ENCODE peak calls at places on chromosomes 16 and 17, in six cellular contexts. M is Karpas-422; J is bronchial epithelial cell; U is AG04450; B is heart right ventricle; V is CD8-positive, alpha-beta T cell. X is an unnamed sample. For H3K27me3, the result is how much of the 10 kb centered on the place peaks cover.

GRCh38 chr16:88639231-88640038 is 1.1 kb downstream of the IL17C start:
- DNase-seq in M (peak), J (no peak), U (no peak), B (no peak), V (no peak), X (peak)

GRCh38 chr17:55845385-55845784 is 94.5 kb downstream of the PCTP start:
- DNase-seq in M (no peak), J (no peak), U (no peak), B (peak), V (peak), X (peak)

GRCh38 chr17:66578781-66579489 is 256.0 kb upstream of the CACNG5 start:
- DNase-seq in M (no peak), J (no peak), U (no peak), B (no peak), V (no peak), X (no peak)

GRCh38 chr17:68561319-68561718 is 39.8 kb downstream of the FAM20A start:
- DNase-seq in M (no peak), J (no peak), U (no peak), B (no peak), V (no peak), X (no peak)

GRCh38 chr17:27573971-27574525 is 56.9 kb upstream of the LGALS9 start:
- DNase-seq in M (no peak), J (peak), U (no peak), B (no peak), V (no peak), X (no peak)

GRCh38 chr17:74452027-74452840 is 14.2 kb upstream of the CD300A start:
- DNase-seq in M (no peak), J (peak), U (no peak), B (no peak), V (no peak), X (peak)

GRCh38 chr16:4411684-4412083 is 4.7 kb downstream of the CORO7 start:
- DNase-seq in M (no peak), J (no peak), U (no peak), B (peak), V (no peak), X (peak)

GRCh38 chr16:78213751-78214150 is 114.3 kb downstream of the WWOX start:
- DNase-seq in M (no peak), J (no peak), U (no peak), B (no peak), V (no peak), X (no peak)

GRCh38 chr17:74698069-74698468 is 14.7 kb downstream of the CD300LF start:
- DNase-seq in M (no peak), J (no peak), U (no peak), B (no peak), V (no peak), X (no peak)

GRCh38 chr16:89170346-89171215 is 967 bp upstream of the CDH15 start:
- DNase-seq in M (no peak), J (peak), U (no peak), B (no peak), V (no peak), X (peak)

GRCh38 chr17:39328815-39329214 is 72.6 kb downstream of the FBXL20 start:
- DNase-seq in M (no peak), J (no peak), U (no peak), B (no peak), V (no peak), X (no peak)

GRCh38 chr16:2115591-2115973 is 20.1 kb downstream of the PKD1 start:
- DNase-seq in M (no peak), J (no peak), U (no peak), B (no peak), V (no peak), X (peak)

GRCh38 chr17:1999557-2000251 is 25.4 kb downstream of the RTN4RL1 start:
- DNase-seq in M (peak), J (peak), U (no peak), B (peak), V (no peak), X (peak)

GRCh38 chr17:45672792-45673191 is 111.3 kb upstream of the CRHR1 start:
- DNase-seq in M (no peak), J (no peak), U (no peak), B (no peak), V (no peak), X (no peak)

GRCh38 chr17:70271200-70271599 is 101.9 kb downstream of the KCNJ2 start:
- DNase-seq in M (no peak), J (no peak), U (no peak), B (no peak), V (no peak), X (no peak)

GRCh38 chr17:42617956-42618431 is 8.5 kb downstream of the TUBG1 start:
- DNase-seq in M (no peak), J (peak), U (no peak), B (no peak), V (no peak), X (no peak)

GRCh38 chr17:79136596-79136995 is 62.0 kb downstream of the ENGASE start:
- DNase-seq in M (no peak), J (no peak), U (no peak), B (no peak), V (no peak), X (peak)

GRCh38 chr17:73292031-73292531 is 19.7 kb downstream of the CDC42EP4 start:
- DNase-seq in M (no peak), J (peak), U (no peak), B (peak), V (no peak), X (no peak)

GRCh38 chr17:63258785-63259184 is 187.3 kb downstream of the CYB561 start:
- DNase-seq in M (no peak), J (no peak), U (no peak), B (no peak), V (no peak), X (no peak)

GRCh38 chr16:80527297-80527696 is 13.5 kb upstream of the DYNLRB2 start:
- DNase-seq in M (peak), J (peak), U (no peak), B (no peak), V (peak), X (peak)

GRCh38 chr16:4369006-4369766 is 2.5 kb upstream of the VASN start:
- DNase-seq in M (no peak), J (peak), U (no peak), B (no peak), V (no peak), X (no peak)

GRCh38 chr17:17114592-17115225 is 72.5 kb downstream of the MPRIP start:
- DNase-seq in M (no peak), J (no peak), U (no peak), B (no peak), V (no peak), X (no peak)

GRCh38 chr16:27273670-27274522 is 5.3 kb upstream of the NSMCE1 start:
- DNase-seq in M (no peak), J (no peak), U (no peak), B (no peak), V (no peak), X (no peak)

GRCh38 chr17:45043813-45044540 is 7.5 kb downstream of the DCAKD start:
- DNase-seq in M (no peak), J (peak), U (no peak), B (no peak), V (no peak), X (peak)

GRCh38 chr17:57372156-57372555 is 115.8 kb downstream of the MSI2 start:
- DNase-seq in M (no peak), J (peak), U (no peak), B (no peak), V (no peak), X (no peak)

GRCh38 chr17:82243648-82244412 is 15.0 kb downstream of the SLC16A3 start:
- DNase-seq in M (no peak), J (peak), U (no peak), B (no peak), V (no peak), X (no peak)

GRCh38 chr17:32875230-32875903 is 1.6 kb downstream of the MYO1D start:
- DNase-seq in M (no peak), J (no peak), U (no peak), B (no peak), V (no peak), X (no peak)

GRCh38 chr16:17416461-17417221 is 54.1 kb downstream of the XYLT1 start:
- DNase-seq in M (peak), J (no peak), U (no peak), B (no peak), V (peak), X (peak)

GRCh38 chr16:87648236-87648635 is 45.9 kb downstream of the JPH3 start:
- DNase-seq in M (no peak), J (no peak), U (no peak), B (no peak), V (no peak), X (peak)

GRCh38 chr16:30805056-30805369 is 18.0 kb upstream of the ZNF629 start:
- DNase-seq in M (no peak), J (peak), U (no peak), B (no peak), V (no peak), X (no peak)

GRCh38 chr17:11535231-11535630 is 63.0 kb upstream of the DNAH9 start:
- DNase-seq in M (no peak), J (no peak), U (no peak), B (no peak), V (no peak), X (peak)

GRCh38 chr17:1179635-1180433 is at the start of gene ABR:
- DNase-seq in M (peak), J (no peak), U (no peak), B (peak), V (peak), X (peak)

GRCh38 chr17:48628641-48629410 is 2.7 kb upstream of the HOXB9 start:
- DNase-seq in M (no peak), J (no peak), U (no peak), B (no peak), V (no peak), X (no peak)

GRCh38 chr16:77812856-77813523 is 24.6 kb downstream of the VAT1L start:
- DNase-seq in M (no peak), J (no peak), U (no peak), B (no peak), V (no peak), X (no peak)

GRCh38 chr16:66328282-66328681 is 38.2 kb upstream of the CDH5 start:
- DNase-seq in M (no peak), J (no peak), U (no peak), B (no peak), V (no peak), X (no peak)

GRCh38 chr17:78751447-78752067 is 30.5 kb downstream of the CYTH1 start:
- DNase-seq in M (no peak), J (no peak), U (no peak), B (no peak), V (no peak), X (no peak)

GRCh38 chr17:49926886-49927285 is 42.1 kb upstream of the DLX4 start:
- DNase-seq in M (no peak), J (no peak), U (no peak), B (peak), V (no peak), X (no peak)

GRCh38 chr17:79939755-79940154 is 95.9 kb downstream of the TBC1D16 start:
- DNase-seq in M (no peak), J (no peak), U (no peak), B (no peak), V (no peak), X (no peak)

GRCh38 chr17:45308016-45308365 is 8.8 kb downstream of the MAP3K14 start:
- DNase-seq in M (no peak), J (no peak), U (no peak), B (no peak), V (no peak), X (no peak)

GRCh38 chr17:63834431-63835166 is 7.1 kb upstream of the FTSJ3 start:
- DNase-seq in M (peak), J (peak), U (peak), B (no peak), V (no peak), X (peak)

GRCh38 chr16:85029413-85029794 is 1.8 kb downstream of the KIAA0513 start:
- DNase-seq in M (no peak), J (peak), U (no peak), B (no peak), V (peak), X (peak)
- H3K4me3 ChIP-seq in M (no peak), J (no peak), U (no peak), B (peak), V (no peak), X (no peak)

DNA sequence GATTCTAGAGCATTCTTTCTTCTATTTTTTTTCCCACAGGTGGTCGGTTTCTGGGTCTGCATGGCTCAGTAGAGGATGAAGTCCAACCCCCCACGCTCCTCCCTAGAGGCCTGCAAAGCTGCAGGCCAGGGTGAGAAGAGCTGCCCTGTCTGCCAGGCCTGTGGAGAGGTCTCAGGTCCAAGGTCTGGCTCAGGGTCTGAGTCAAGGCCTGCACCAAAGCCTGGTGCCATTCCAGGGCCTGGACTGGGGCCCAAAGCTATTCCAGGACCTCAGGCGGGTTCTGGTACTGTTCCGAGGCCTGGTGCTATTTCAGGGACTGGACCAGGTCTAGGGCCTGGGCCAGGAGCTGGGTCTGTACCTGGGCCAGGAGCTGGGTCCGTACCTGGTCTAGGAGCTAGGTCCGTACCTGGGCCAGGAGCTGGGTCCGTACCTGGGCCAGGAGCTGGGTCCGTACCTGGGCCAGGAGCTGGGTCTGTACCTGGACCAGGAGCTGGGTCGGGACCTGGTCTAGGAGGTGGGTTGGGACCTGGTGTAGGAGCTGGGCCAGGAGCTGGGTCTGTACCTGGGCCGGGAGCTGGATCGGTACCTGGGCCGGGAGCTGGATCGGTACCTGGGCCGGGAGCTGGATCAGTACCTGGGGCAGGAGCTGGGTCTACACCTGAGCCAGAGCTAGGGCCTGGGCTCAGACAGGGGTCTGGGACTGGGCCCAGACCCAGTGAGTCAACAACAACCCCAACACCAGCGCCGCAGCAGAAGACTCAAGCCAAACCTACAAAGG is 3.4 kb downstream of the SDR42E2 start:
- DNase-seq in M (no peak), J (no peak), U (no peak), B (no peak), V (no peak), X (no peak)
- H3K27me3 ChIP-seq in M (under half), J (under half), U (under half), B (under half), V (under half), X (under half)

GRCh38 chr17:77666480-77666879 is 292.0 kb upstream of the TNRC6C start:
- DNase-seq in M (no peak), J (no peak), U (no peak), B (no peak), V (no peak), X (no peak)
- H3K4me3 ChIP-seq in M (no peak), J (no peak), U (no peak), B (no peak), V (peak), X (no peak)

GRCh38 chr17:76543482-76544122 is 3.8 kb downstream of the PRCD start:
- DNase-seq in M (no peak), J (no peak), U (no peak), B (no peak), V (no peak), X (peak)
- H3K27me3 ChIP-seq in M (under half), J (under half), U (under half), B (under half), V (under half), X (under half)

GRCh38 chr16:10868562-10869469 is 8.2 kb upstream of the CIITA start:
- DNase-seq in M (peak), J (no peak), U (no peak), B (peak), V (no peak), X (no peak)
- H3K4me3 ChIP-seq in M (peak), J (no peak), U (no peak), B (no peak), V (no peak), X (no peak)

GRCh38 chr17:61420745-61421398 is 21.2 kb downstream of the TBX2 start:
- DNase-seq in M (no peak), J (no peak), U (no peak), B (no peak), V (no peak), X (no peak)

GRCh38 chr17:61421460-61421859 is 21.8 kb downstream of the TBX2 start:
- DNase-seq in M (no peak), J (no peak), U (no peak), B (no peak), V (no peak), X (no peak)

GRCh38 chr17:61419496-61420046 is 19.9 kb downstream of the TBX2 start:
- DNase-seq in M (no peak), J (no peak), U (no peak), B (no peak), V (no peak), X (no peak)

GRCh38 chr17:61418433-61418832 is 18.8 kb downstream of the TBX2 start:
- DNase-seq in M (no peak), J (no peak), U (no peak), B (no peak), V (no peak), X (no peak)

DNA sequence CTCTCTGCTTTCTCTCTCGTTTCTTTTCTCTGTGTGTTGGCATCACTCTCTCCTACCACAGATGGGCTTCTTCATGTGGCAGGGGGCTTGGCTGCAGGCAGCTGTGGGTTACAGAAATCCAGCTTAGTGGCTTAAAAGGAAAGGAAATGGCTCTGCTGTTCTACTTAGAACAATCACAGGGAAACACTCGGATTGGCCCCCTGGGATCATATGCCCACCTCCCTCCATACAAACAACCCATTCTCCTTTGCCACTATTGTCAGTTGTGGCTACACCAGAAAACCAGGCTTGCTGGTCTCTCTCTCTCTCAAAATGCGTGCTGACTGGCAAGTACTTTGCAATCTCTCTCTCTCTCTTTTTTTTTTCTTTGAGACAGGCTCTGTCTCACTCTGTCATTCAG is 20.5 kb downstream of the TBX2 start:
- DNase-seq in M (no peak), J (no peak), U (no peak), B (no peak), V (no peak), X (no peak)
- H3K27me3 ChIP-seq in M (under half), J (under half), U (under half), B (under half), V (under half), X (under half)

GRCh38 chr17:60102632-60103047 is 23.9 kb upstream of the HEATR6 start:
- DNase-seq in M (peak), J (peak), U (no peak), B (no peak), V (peak), X (no peak)
- H3K4me3 ChIP-seq in M (peak), J (peak), U (peak), B (peak), V (no peak), X (no peak)

DNA sequence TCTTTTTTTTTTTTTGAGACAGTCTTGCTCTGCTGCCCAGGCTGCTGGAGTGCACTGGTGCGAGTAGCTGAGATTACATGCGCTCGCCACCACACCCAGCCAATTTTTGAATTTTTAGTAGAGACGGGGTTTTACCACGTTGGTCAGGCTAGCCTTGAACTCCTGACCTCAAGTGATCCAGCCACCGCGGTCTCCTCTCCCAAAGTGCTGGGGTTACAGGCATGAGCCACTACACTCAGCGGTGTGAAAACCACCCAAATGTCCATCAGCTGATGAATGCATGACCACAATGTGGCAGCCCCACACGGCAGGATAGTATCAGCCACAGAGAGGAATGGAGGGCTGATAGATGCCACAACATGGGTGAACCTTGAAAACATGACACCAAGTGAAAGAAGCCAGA is 2.1 kb downstream of the P2RX5 start:
- DNase-seq in M (peak), J (no peak), U (no peak), B (no peak), V (no peak), X (no peak)
- H3K27me3 ChIP-seq in M (under half), J (under half), U (under half), B (under half), V (under half), X (under half)

GRCh38 chr16:29114476-29115012 is 129.7 kb downstream of the LAT start:
- DNase-seq in M (no peak), J (no peak), U (no peak), B (no peak), V (no peak), X (no peak)
- H3K4me3 ChIP-seq in M (no peak), J (no peak), U (no peak), B (no peak), V (no peak), X (no peak)

GRCh38 chr16:67647681-67648080 is 2.7 kb downstream of the CARMIL2 start:
- DNase-seq in M (no peak), J (no peak), U (no peak), B (no peak), V (no peak), X (no peak)

GRCh38 chr16:67649494-67649931 is 4.6 kb downstream of the CARMIL2 start:
- DNase-seq in M (peak), J (no peak), U (no peak), B (no peak), V (no peak), X (peak)

GRCh38 chr16:67648764-67649407 is 3.9 kb downstream of the CARMIL2 start:
- DNase-seq in M (no peak), J (no peak), U (no peak), B (no peak), V (no peak), X (peak)

GRCh38 chr16:67647111-67647651 is 2.2 kb downstream of the CARMIL2 start:
- DNase-seq in M (no peak), J (peak), U (no peak), B (no peak), V (no peak), X (peak)

DNA sequence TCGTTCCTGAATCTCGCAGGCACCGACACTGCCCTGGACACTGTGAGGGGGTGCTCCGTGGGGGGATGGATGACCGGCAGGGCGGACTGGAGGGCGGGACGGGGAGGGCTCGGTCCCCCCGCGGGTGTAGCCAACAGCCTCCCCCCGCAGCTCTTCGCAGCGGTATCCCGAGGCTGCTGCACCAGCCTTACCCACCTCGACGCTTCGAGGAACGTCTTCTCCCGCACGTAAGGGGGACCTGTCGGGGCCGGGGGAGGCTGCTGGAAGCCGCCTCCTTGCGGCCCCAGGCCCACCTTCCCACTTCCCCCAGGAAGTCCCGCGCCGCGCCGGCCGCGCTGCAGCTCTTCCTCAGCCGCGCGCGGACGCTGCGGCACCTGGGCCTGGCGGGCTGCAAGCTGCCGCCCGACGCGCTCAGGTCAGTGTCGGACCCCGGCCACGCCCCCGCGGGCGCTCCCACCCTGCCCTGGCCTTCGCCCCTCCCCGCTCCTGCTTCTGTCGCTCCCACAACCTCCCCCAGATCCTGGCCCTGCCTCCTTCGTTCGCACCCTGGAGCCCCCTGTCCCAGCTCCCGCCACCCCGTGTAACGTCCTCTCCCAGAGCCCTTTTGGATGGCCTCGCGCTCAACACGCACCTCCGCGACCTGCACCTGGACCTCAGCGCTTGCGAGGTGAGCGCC is 3.3 kb downstream of the CARMIL2 start:
- DNase-seq in M (no peak), J (no peak), U (no peak), B (no peak), V (no peak), X (peak)
- H3K27me3 ChIP-seq in M (under half), J (under half), U (half or more), B (under half), V (under half), X (half or more)

X was measured in H7.